ENCODE peak calls at places on chromosomes 2 and 18, in seven cellular contexts. M is osteoblast; L is psoas muscle; Y is T follicular helper cell; P is neural crest cell; T is activated CD4-positive, alpha-beta T cell treated with anti-CD3 and anti-CD28 coated beads, Interleukin-2, amount 50 U/mL, for 1 hour; J is activated T-cell treated with anti-CD3 and anti-CD28 coated beads for 1 hour. A is an unnamed sample.

GRCh38 chr2:190863946-190864345 is 16.7 kb upstream of the GLS start:
- DNase-seq in L (no peak), Y (no peak), P (no peak), J (no peak), T (no peak), M (no peak), A (no peak)

GRCh38 chr2:45119038-45119437 is 109.8 kb upstream of the SIX2 start:
- DNase-seq in J (no peak), T (no peak), Y (no peak), L (no peak), M (no peak), P (no peak), A (no peak)

GRCh38 chr2:8641516-8641915 is 40.3 kb upstream of the ID2 start:
- DNase-seq in M (peak; percentile 18), J (no peak), P (no peak), T (no peak), Y (no peak), L (no peak), A (no peak)

GRCh38 chr2:227134591-227134990 is 29.4 kb downstream of the COL4A4 start:
- DNase-seq in J (no peak), Y (no peak), L (no peak), T (no peak), P (no peak), M (no peak), A (no peak)

GRCh38 chr2:28997847-28998735 is 17.0 kb downstream of the TOGARAM2 start:
- DNase-seq in Y (no peak), J (no peak), L (no peak), P (no peak), M (peak; percentile 56), T (no peak), A (no peak)

GRCh38 chr2:159526433-159526832 is 89.9 kb downstream of the BAZ2B start:
- DNase-seq in P (no peak), T (no peak), J (no peak), M (no peak), Y (no peak), L (no peak), A (no peak)

GRCh38 chr2:206488623-206489022 is 45.3 kb downstream of the ADAM23 start:
- DNase-seq in L (no peak), Y (no peak), T (no peak), P (no peak), J (no peak), M (no peak), A (no peak)

GRCh38 chr2:84980263-84980983 is 9.5 kb downstream of the KCMF1 start:
- DNase-seq in T (no peak), J (no peak), L (no peak), P (no peak), M (no peak), Y (no peak), A (no peak)

GRCh38 chr2:164840458-164840929 is 1.1 kb downstream of the COBLL1 start:
- DNase-seq in J (no peak), T (no peak), P (no peak), Y (no peak), M (peak; percentile 68), L (peak; percentile 50), A (peak; percentile 37)

GRCh38 chr2:234137400-234138014 is 87.0 kb downstream of the SPP2 start:
- DNase-seq in L (no peak), P (no peak), M (no peak), T (no peak), Y (no peak), J (no peak), A (no peak)

GRCh38 chr18:76973512-76974302 is 151.3 kb downstream of the ZNF236 start:
- DNase-seq in M (no peak), P (no peak), J (no peak), T (no peak), L (no peak), Y (no peak), A (no peak)

GRCh38 chr2:104734937-104735586 is 118.9 kb upstream of the POU3F3 start:
- DNase-seq in T (no peak), P (no peak), Y (no peak), L (no peak), M (no peak), J (no peak), A (no peak)

GRCh38 chr18:9827856-9828793 is 57.6 kb upstream of the TXNDC2 start:
- DNase-seq in J (no peak), Y (no peak), T (no peak), M (peak; percentile 86), L (peak; percentile 37), P (no peak), A (peak; percentile 65)

GRCh38 chr2:68837164-68837860 is 33.9 kb downstream of the BMP10 start:
- DNase-seq in M (no peak), J (peak; percentile 65), Y (peak; percentile 61), T (peak; percentile 71), L (peak; percentile 59), P (peak; percentile 40), A (peak; percentile 71)